ENCODE peak calls at places on chromosomes 16 and 17, in ten cellular contexts. V, A, L, F, W, P, I, T, R and D are unnamed samples.

GRCh38 chr17:12977008-12977751 is 40.6 kb downstream of the ELAC2 start:
- DNase-seq in T (peak; percentile 23), A (peak; percentile 20), L (no peak), P (no peak), R (no peak), V (no peak), W (no peak), I (peak; percentile 83), F (no peak), D (no peak)

GRCh38 chr16:70589998-70590471 is 56.3 kb upstream of the IL34 start:
- DNase-seq in R (peak; percentile 34), A (peak; percentile 65), L (no peak), I (no peak), W (no peak), T (peak; percentile 16), V (no peak), F (no peak), P (peak; percentile 22), D (no peak)

GRCh38 chr17:32699247-32699646 is 177.7 kb downstream of the MYO1D start:
- DNase-seq in P (no peak), R (no peak), W (no peak), A (no peak), T (peak; percentile 36), I (no peak), F (no peak), L (no peak), V (no peak), D (no peak)

GRCh38 chr17:7213895-7214299 is 5.7 kb downstream of the DLG4 start:
- DNase-seq in F (no peak), R (no peak), W (peak; percentile 49), P (peak; percentile 55), V (no peak), T (peak; percentile 75), I (peak; percentile 99), L (peak; percentile 81), A (peak; percentile 85), D (no peak)

GRCh38 chr16:89658221-89658879 is 714 bp downstream of the SPATA33 start:
- DNase-seq in R (no peak), T (no peak), W (peak; percentile 9), P (no peak), A (no peak), I (no peak), V (peak; percentile 56), F (no peak), L (peak; percentile 38), D (peak; percentile 28)

GRCh38 chr17:36183001-36183810 is 6.8 kb upstream of the TBC1D3B start:
- DNase-seq in T (peak; percentile 83), L (peak; percentile 62), R (peak; percentile 18), W (peak; percentile 25), I (peak; percentile 94), F (peak; percentile 38), P (no peak), V (peak; percentile 86), A (peak; percentile 24), D (no peak)

GRCh38 chr16:67749436-67750078 is 30.4 kb upstream of the GFOD2 start:
- DNase-seq in F (no peak), R (no peak), P (no peak), W (no peak), A (no peak), T (no peak), I (no peak), L (peak; percentile 21), V (no peak), D (no peak)

GRCh38 chr17:79970576-79971068 is 65.0 kb downstream of the TBC1D16 start:
- DNase-seq in L (peak; percentile 61), T (peak; percentile 48), P (no peak), I (peak; percentile 85), F (no peak), W (peak; percentile 81), V (peak; percentile 57), R (no peak), A (peak; percentile 53), D (peak; percentile 55)

GRCh38 chr17:48997103-48997826 is at the start of gene IGF2BP1:
- DNase-seq in W (no peak), T (peak; percentile 13), F (no peak), P (no peak), A (peak; percentile 74), L (peak; percentile 57), I (peak; percentile 86), V (peak; percentile 42), R (no peak), D (peak; percentile 40)

GRCh38 chr17:1793447-1793806 is 31.6 kb downstream of the SERPINF1 start:
- DNase-seq in F (no peak), A (peak; percentile 11), L (no peak), R (no peak), V (no peak), T (peak; percentile 81), I (no peak), W (no peak), P (no peak), D (no peak)

DNA sequence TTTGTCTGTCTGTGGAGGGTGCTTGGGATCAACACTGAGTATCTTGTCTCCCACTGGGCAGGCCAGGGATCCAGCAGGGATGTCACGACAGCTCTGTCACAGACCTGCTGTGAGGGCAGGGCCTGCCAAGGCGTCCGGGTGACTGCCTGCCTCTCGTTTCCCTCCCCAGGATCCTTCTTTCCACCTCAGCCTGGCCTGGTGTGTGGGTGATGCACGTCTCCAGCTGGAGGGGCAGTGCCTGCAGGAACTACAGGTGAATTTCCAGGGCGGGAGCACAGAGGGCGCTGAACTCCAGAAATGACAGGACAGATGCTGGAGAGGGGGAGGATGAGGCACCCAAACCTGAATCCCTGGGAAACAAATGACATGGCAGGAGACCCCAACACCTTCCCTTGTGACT is 6.8 kb upstream of the MMP15 start:
- DNase-seq in R (no peak), L (no peak), W (no peak), I (peak; percentile 70), A (no peak), F (no peak), T (no peak), V (no peak), P (no peak), D (no peak)
- TF ChIP-seq CTCF in R (no peak), L (no peak), W (no peak), I (peak; percentile 61), A (no peak), F (peak; percentile 2), T (no peak), V (no peak), P (no peak), D (no peak)

DNA sequence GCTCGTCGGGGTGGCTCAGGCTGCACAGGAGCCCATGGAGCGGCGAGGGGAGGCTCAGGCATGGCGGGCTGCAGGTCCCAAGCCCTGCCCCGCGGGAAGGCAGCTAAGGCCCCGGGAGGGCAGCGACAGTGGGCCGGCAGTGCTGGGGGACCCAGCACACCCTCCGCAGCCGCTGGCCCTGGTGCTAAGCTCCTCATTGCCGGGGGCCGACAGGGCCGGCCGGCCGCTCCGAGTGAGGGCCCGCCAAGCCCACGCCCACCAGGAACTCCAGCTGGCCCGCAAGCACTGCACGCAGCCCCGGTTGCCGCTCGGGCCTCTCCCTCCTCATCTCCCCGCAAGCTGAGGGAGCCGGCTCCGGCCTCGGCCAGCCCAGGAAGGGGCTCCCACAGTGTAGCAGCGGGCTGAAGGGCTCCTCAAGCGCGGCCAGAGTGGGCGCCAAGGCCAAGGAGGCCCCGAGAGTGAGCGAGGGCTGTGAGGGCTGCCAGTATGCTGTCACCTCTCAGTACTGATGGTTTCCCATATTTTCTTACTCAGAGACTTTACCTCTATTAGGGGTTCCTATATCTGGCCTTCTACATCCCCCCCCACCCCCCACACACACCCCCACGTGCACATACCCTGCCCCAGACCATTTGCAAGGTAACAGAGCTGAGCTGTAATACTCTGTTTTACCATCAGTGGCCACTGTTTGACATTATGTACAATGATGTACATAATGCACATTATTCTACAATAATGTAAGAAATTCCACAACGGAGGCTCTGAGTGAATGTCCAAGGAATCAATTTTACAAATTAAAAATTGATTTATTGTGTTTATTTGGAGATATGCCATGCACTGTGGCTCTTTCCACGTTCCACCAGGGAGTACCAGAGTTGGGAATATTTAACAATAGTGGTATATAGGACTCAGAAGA is 3.7 kb upstream of the VAT1L start:
- DNase-seq in F (no peak), A (peak; percentile 18), P (no peak), V (no peak), T (peak; percentile 16), R (no peak), L (no peak), I (no peak), W (peak; percentile 1), D (no peak)
- TF ChIP-seq CTCF in F (peak; percentile 16), A (peak; percentile 25), P (no peak), V (no peak), T (peak; percentile 14), R (no peak), L (peak; percentile 14), I (peak; percentile 46), W (peak; percentile 21), D (no peak)

DNA sequence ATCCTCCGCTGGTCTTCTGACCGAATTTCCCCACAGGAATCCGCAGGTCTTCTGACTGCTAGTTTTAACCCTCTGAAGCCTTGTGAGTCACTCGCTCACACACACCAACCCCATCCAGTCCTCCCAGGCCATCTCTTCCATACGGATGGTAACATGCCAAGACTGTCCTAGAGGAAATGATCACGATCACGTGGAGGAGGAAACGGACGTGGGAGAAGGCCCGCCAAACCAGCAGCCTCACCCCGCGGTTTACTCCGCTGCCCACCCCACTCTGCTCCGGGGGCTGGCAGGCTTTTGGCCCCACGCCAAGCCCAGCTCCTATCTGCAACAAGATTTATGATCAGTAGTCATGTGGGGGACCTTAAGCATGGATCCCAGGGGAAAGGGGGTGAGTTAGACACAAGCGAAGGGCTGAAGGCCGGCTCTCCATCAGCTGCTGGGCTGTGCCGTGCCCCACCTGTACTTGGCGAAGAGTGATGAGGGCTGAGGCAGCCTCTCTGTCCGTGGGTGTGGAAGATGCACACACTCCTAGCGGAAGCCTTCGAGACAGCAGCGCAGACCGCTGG is 1.5 kb upstream of the FAAP100 start:
- DNase-seq in I (no peak), T (peak; percentile 87), R (no peak), F (peak; percentile 93), A (peak; percentile 97), P (peak; percentile 14), L (no peak), W (peak; percentile 89), V (peak; percentile 56), D (peak; percentile 28)
- TF ChIP-seq CTCF in I (no peak), T (no peak), R (no peak), F (no peak), A (no peak), P (no peak), L (no peak), W (no peak), V (no peak), D (no peak)

GRCh38 chr16:73047221-73047535 is 750 bp downstream of the ZFHX3 start:
- DNase-seq in F (no peak), A (peak; percentile 86), P (no peak), R (no peak), I (no peak), V (no peak), W (no peak), T (no peak), L (no peak), D (no peak)

GRCh38 chr16:73049051-73049910 is 1.4 kb upstream of the ZFHX3 start:
- DNase-seq in F (no peak), R (no peak), T (no peak), W (no peak), L (no peak), A (no peak), P (no peak), I (no peak), V (no peak), D (no peak)

GRCh38 chr16:73048292-73049050 is 543 bp upstream of the ZFHX3 start:
- DNase-seq in T (no peak), W (peak; percentile 55), F (no peak), A (peak; percentile 56), V (peak; percentile 74), P (no peak), R (no peak), I (no peak), L (no peak), D (no peak)

GRCh38 chr16:73046484-73047214 is 1.3 kb downstream of the ZFHX3 start:
- DNase-seq in R (no peak), W (peak; percentile 36), P (no peak), V (no peak), I (no peak), T (no peak), A (no peak), F (no peak), L (no peak), D (no peak)

GRCh38 chr16:73047536-73048291 is at the start of gene ZFHX3:
- DNase-seq in I (peak; percentile 83), F (no peak), V (peak; percentile 83), T (peak; percentile 51), W (peak; percentile 76), R (no peak), P (peak; percentile 65), A (peak; percentile 66), L (peak; percentile 82), D (peak; percentile 63)
- TF ChIP-seq CTCF in I (no peak), F (no peak), V (no peak), T (no peak), W (no peak), R (peak; percentile 15), P (no peak), A (no peak), L (peak; percentile 28), D (no peak)